ENCODE peak calls at places on chromosome 9, in six cellular contexts. E is A549, H is H1, R is PC-9, Y is hepatocyte, K is fibroblast of lung. F is an unnamed sample.

GRCh38 chr9:133104718-133105460 is 16.2 kb downstream of the RALGDS start:
- DNase-seq in E (no peak), H (no peak), R (no peak), Y (no peak), K (no peak), F (no peak)

GRCh38 chr9:12875216-12875615 is 100.4 kb downstream of the LURAP1L start:
- DNase-seq in E (no peak), H (no peak), R (no peak), Y (no peak), K (no peak), F (no peak)

GRCh38 chr9:80492221-80492620 is 920.5 kb downstream of the TLE4 start:
- DNase-seq in E (no peak), H (no peak), R (no peak), Y (peak), K (peak), F (no peak)

GRCh38 chr9:100427366-100428263 is 672 bp downstream of the MSANTD3 start:
- DNase-seq in E (peak), H (no peak), R (peak), Y (peak), K (peak), F (peak)

GRCh38 chr9:129415954-129416651 is 204.8 kb downstream of the C9orf50 start:
- DNase-seq in E (no peak), H (no peak), R (no peak), Y (peak), K (no peak), F (no peak)

GRCh38 chr9:121650220-121651013 is 1.0 kb upstream of the DAB2IP start:
- DNase-seq in E (no peak), H (peak), R (peak), Y (peak), K (peak), F (no peak)

GRCh38 chr9:126146254-126147145 is 180.1 kb upstream of the MVB12B start:
- DNase-seq in E (peak), H (peak), R (peak), Y (peak), K (no peak), F (no peak)

GRCh38 chr9:33988219-33988890 is 60.3 kb downstream of the UBAP2 start:
- DNase-seq in E (no peak), H (no peak), R (no peak), Y (no peak), K (no peak), F (peak)

GRCh38 chr9:86064220-86064619 is 35.1 kb downstream of the GOLM1 start:
- DNase-seq in E (no peak), H (no peak), R (no peak), Y (no peak), K (no peak), F (no peak)

GRCh38 chr9:16559418-16560188 is 310.9 kb downstream of the BNC2 start:
- DNase-seq in E (no peak), H (no peak), R (no peak), Y (no peak), K (no peak), F (no peak)

GRCh38 chr9:104872959-104873850 is 54.8 kb downstream of the ABCA1 start:
- DNase-seq in E (peak), H (no peak), R (peak), Y (peak), K (peak), F (peak)

GRCh38 chr9:99825158-99826046 is 3.7 kb downstream of the NR4A3 start:
- DNase-seq in E (no peak), H (no peak), R (no peak), Y (no peak), K (no peak), F (no peak)

GRCh38 chr9:117821943-117822342 is 117.7 kb downstream of the TLR4 start:
- DNase-seq in E (no peak), H (no peak), R (no peak), Y (no peak), K (no peak), F (no peak)

GRCh38 chr9:137878146-137878941 is 762 bp downstream of the CACNA1B start:
- DNase-seq in E (no peak), H (peak), R (no peak), Y (peak), K (peak), F (peak)

GRCh38 chr9:69570091-69570451 is 102.1 kb downstream of the APBA1 start:
- DNase-seq in E (no peak), H (no peak), R (no peak), Y (no peak), K (no peak), F (no peak)

GRCh38 chr9:14616188-14616982 is 76.8 kb downstream of the ZDHHC21 start:
- DNase-seq in E (peak), H (no peak), R (no peak), Y (peak), K (peak), F (peak)

GRCh38 chr9:38622083-38622674 is 1.8 kb upstream of the ANKRD18A start:
- DNase-seq in E (peak), H (no peak), R (peak), Y (peak), K (no peak), F (no peak)

GRCh38 chr9:35904338-35904737 is 1.7 kb upstream of the HRCT1 start:
- DNase-seq in E (no peak), H (no peak), R (no peak), Y (no peak), K (no peak), F (no peak)
- H3K27ac ChIP-seq in E (peak), H (no peak), R (no peak), Y (no peak), K (no peak), F (no peak)

DNA sequence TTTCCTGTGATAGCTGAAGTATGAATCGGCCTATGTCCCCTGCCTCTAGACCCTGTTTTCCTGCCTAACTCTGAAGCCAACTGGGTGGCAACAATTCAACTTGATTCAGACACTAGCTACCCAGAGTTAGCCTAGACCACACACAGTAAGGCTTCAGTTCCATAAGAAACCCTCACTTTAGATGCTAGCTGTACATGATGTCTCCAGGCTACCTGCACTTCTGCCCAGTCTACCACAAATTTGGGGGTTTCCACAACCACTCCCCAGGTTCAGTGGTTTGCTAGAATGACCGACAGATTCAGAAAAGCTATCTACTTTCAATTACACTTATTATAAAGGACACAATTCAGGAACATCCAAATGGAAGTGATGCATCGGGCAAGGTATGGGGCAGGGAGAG is 119.4 kb upstream of the VLDLR start:
- DNase-seq in E (no peak), H (no peak), R (no peak), Y (no peak), K (no peak), F (no peak)
- H3K4me2 ChIP-seq in E (no peak), H (no peak), R (no peak), Y (no peak), K (no peak), F (no peak)

DNA sequence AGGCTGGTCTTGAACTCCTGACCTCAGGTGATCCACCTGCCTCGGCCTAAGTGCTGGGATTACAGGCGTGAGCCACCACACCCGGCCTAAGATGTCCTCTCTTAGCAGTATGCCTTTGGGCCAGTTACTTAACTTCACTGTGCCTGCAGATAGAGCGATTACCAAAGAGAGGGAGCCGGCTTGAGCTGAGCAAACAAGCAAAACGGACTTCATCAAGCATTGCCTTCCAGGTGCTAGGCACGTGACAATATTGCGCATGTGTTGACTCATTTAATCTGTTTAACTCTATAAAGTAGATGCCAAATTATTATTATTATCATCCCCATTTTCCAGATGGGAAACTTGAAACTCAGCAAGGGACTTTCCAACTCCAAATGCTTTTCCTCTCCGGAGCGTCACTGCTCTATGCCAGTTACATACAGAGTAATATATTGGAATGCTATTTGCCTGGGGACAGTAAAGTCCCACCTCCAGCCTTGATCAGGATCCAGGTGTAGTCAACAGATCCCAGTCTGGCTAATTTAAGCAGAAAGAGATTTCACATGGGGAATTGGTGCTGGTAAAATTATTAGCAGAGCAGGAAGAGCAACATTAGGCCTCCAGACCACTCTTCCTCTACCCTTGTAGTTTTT is 5.6 kb upstream of the C9orf152 start:
- DNase-seq in E (no peak), H (no peak), R (no peak), Y (no peak), K (no peak), F (peak)
- H3K4me3 ChIP-seq in E (no peak), H (no peak), R (no peak), Y (no peak), K (no peak), F (no peak)

GRCh38 chr9:125143377-125144090 is at the start of gene SCAI:
- DNase-seq in E (peak), H (peak), R (peak), Y (peak), K (peak), F (peak)

GRCh38 chr9:125141751-125142150 is 1.6 kb downstream of the SCAI start:
- DNase-seq in E (no peak), H (no peak), R (no peak), Y (no peak), K (no peak), F (no peak)

GRCh38 chr9:125141251-125141650 is 2.1 kb downstream of the SCAI start:
- DNase-seq in E (no peak), H (no peak), R (no peak), Y (no peak), K (no peak), F (no peak)

GRCh38 chr9:125140576-125140975 is 2.8 kb downstream of the SCAI start:
- DNase-seq in E (no peak), H (no peak), R (no peak), Y (no peak), K (no peak), F (no peak)

DNA sequence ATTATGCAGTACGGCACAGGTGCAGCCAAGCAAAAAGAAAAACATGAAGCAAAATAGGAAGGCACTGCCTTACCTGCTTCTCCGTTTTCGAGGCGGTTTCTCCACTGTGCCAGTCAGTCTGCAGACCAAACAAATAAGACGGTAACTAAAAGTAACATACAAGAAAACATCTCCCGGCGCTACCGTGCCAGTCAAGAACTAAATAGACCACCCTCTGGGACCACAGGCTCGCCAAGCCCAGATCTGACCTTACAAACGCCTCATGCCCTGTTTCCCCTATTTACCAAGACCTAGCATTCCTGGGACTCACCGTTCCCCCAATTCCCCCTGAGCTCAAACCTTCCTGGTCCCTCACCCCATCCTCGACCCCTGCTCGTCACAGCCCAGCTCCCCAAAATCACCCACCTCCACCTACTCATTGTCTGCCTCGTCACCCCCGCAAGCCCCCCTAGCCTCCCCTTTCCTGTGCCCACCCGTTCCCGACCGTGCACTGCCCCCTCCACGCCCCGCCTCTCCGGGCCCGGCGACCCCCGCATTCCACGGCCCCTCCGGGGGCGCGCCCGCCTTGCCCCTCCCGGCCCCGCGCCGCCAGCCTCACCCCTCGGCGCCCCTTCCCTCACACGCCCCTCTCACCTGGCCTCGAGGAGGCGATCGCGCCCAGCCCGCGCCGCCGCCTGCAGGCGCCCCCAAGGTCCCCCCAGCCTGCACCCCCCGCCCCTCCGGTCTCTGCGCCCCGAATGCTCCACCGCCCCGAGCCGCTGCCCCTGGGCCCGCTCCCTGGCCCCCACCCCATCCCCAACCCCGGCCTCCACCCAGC is 560 bp downstream of the SCAI start:
- DNase-seq in E (no peak), H (no peak), R (peak), Y (peak), K (no peak), F (no peak)
- H3K27ac ChIP-seq in E (peak), H (peak), R (no peak), Y (peak), K (no peak), F (no peak)

DNA sequence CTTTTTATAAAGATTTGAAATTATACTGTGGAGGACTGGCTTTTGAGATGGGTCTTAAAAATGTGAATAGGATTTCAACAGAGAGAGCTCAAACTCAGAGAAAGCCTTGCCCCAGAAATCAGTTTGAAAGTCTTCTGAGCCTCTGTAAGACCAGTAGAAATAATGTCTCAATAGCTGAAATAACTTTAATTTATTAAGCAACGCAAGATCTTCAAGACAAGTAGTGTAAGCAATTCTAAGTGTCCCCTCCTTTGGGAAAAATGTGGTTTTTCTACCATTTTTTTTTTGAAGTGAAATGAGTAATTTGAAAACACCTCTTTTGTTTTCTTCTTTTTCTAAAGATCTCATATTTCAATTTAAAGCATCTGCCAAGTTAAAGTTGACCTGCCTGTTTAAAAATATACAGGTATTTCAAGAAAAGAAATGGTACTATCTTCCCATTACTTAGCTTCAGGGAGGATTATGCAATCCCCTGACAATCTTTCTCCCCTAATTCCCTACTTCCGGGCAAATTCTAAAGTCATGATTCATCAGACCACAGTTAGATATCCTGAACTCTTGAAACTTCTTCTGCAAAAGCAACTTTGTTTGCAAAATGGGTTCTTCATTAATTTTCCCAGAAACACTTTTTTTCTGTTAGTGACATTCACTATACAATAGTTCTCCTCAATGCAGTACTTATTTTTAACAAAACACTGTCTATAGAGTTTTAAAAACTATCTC is 7.9 kb upstream of the ANXA1 start:
- DNase-seq in E (peak), H (no peak), R (peak), Y (peak), K (peak), F (peak)
- H3K4me2 ChIP-seq in E (peak), H (no peak), R (peak), Y (peak), K (no peak), F (peak)

DNA sequence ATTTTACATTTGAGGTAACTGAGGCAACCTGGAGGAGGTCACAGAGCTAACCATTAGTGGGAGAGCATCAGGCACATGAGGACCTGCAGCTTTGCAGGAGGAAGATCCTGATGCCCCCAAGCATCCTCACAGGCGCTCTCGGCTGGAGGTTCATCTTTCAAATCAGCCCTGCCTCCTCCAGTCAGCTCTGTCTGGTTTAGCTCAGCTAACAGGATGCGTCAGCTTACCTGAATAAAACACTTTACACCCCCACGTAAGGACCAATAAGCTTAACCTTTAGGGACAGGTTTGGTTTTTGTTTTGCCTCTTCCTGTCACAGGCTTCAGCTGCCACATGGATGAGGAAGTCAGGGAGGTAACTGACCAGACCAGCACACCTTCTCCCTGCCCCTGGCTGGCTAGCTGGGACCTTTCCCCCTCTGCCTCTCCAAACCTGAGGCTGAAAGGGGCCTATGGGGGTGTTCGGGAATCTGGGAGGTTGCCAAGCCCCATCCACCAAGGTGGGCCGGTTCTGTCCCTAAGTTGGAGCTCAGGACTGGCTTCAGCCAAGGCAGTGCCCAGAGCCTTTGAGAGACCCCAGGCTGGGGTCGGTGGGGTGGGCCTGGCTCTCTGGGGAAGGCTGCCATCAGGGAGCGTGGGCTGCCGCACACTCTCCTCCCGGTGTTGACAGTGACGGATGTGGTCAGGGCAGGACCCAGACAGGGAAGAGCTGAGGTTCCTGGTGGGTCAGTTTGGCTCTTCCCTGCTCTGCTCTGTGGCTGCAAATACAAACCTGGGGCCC is 20.0 kb upstream of the FCN1 start:
- DNase-seq in E (no peak), H (no peak), R (no peak), Y (no peak), K (no peak), F (no peak)
- H3K4me3 ChIP-seq in E (no peak), H (no peak), R (no peak), Y (no peak), K (no peak), F (no peak)